ENCODE peak calls at places on chromosome 17, in nine cellular contexts. R is GM10248, P is fibroblast of pulmonary artery, T is astrocyte of the cerebellum, G is psoas muscle, M is stomach, D is lower leg skin, V is breast epithelium, X is mucosa of descending colon. K is an unnamed sample.

GRCh38 chr17:19380551-19381284 is 2.4 kb downstream of the MAPK7 start:
- DNase-seq in R (no peak), P (no peak), T (no peak), G (no peak), M (no peak), D (no peak), V (no peak), X (no peak), K (peak; percentile 26)

GRCh38 chr17:20922128-20922670 is 120.6 kb downstream of the USP22 start:
- DNase-seq in R (no peak), P (peak; percentile 55), T (no peak), G (peak; percentile 21), M (no peak), D (no peak), V (no peak), X (no peak), K (no peak)

GRCh38 chr17:82202981-82203380 is 9.7 kb downstream of the CCDC57 start:
- DNase-seq in R (no peak), P (no peak), T (no peak), G (no peak), M (no peak), D (no peak), V (no peak), X (no peak), K (no peak)

GRCh38 chr17:78414178-78415162 is 36.0 kb downstream of the PGS1 start:
- DNase-seq in R (no peak), P (no peak), T (no peak), G (no peak), M (no peak), D (no peak), V (no peak), X (no peak), K (no peak)

GRCh38 chr17:45287526-45288264 is 25.8 kb upstream of the SPATA32 start:
- DNase-seq in R (no peak), P (no peak), T (no peak), G (no peak), M (no peak), D (no peak), V (no peak), X (no peak), K (no peak)

GRCh38 chr17:48113201-48113676 is 5.7 kb downstream of the SNX11 start:
- DNase-seq in R (peak; percentile 58), P (peak; percentile 70), T (no peak), G (no peak), M (no peak), D (no peak), V (no peak), X (no peak), K (no peak)

GRCh38 chr17:78124081-78124835 is 4.3 kb downstream of the TMC6 start:
- DNase-seq in R (peak; percentile 76), P (no peak), T (no peak), G (no peak), M (no peak), D (no peak), V (no peak), X (peak; percentile 79), K (no peak)

GRCh38 chr17:28335959-28336871 is 654 bp downstream of the TNFAIP1 start:
- DNase-seq in R (no peak), P (peak; percentile 94), T (peak; percentile 93), G (peak; percentile 37), M (peak; percentile 68), D (peak; percentile 51), V (peak; percentile 76), X (peak; percentile 66), K (no peak)

GRCh38 chr17:47785538-47786123 is 36.0 kb downstream of the OSBPL7 start:
- DNase-seq in R (peak; percentile 31), P (peak; percentile 50), T (no peak), G (no peak), M (no peak), D (no peak), V (peak; percentile 9), X (no peak), K (no peak)

GRCh38 chr17:46166692-46167249 is 26.5 kb downstream of the KANSL1 start:
- DNase-seq in R (no peak), P (no peak), T (no peak), G (no peak), M (no peak), D (no peak), V (no peak), X (no peak), K (no peak)

GRCh38 chr17:61361084-61361483 is 38.6 kb upstream of the TBX2 start:
- DNase-seq in R (no peak), P (peak; percentile 88), T (peak; percentile 61), G (no peak), M (no peak), D (no peak), V (no peak), X (no peak), K (no peak)

GRCh38 chr17:49834118-49834743 is 13.6 kb downstream of the TAC4 start:
- DNase-seq in R (no peak), P (no peak), T (no peak), G (no peak), M (no peak), D (no peak), V (no peak), X (no peak), K (no peak)

GRCh38 chr17:50133769-50134099 is 3.8 kb upstream of the SAMD14 start:
- DNase-seq in R (no peak), P (no peak), T (no peak), G (no peak), M (no peak), D (no peak), V (no peak), X (no peak), K (no peak)

GRCh38 chr17:17921192-17922082 is 50.8 kb downstream of the TOM1L2 start:
- DNase-seq in R (no peak), P (peak; percentile 93), T (peak; percentile 94), G (no peak), M (no peak), D (no peak), V (peak; percentile 42), X (no peak), K (no peak)

GRCh38 chr17:49315974-49316570 is 46.0 kb downstream of the ZNF652 start:
- DNase-seq in R (no peak), P (no peak), T (no peak), G (no peak), M (no peak), D (no peak), V (no peak), X (no peak), K (no peak)

GRCh38 chr17:77428020-77428781 is 287.4 kb downstream of the SEC14L1 start:
- DNase-seq in R (no peak), P (no peak), T (no peak), G (peak; percentile 30), M (no peak), D (no peak), V (no peak), X (no peak), K (peak; percentile 38)

DNA sequence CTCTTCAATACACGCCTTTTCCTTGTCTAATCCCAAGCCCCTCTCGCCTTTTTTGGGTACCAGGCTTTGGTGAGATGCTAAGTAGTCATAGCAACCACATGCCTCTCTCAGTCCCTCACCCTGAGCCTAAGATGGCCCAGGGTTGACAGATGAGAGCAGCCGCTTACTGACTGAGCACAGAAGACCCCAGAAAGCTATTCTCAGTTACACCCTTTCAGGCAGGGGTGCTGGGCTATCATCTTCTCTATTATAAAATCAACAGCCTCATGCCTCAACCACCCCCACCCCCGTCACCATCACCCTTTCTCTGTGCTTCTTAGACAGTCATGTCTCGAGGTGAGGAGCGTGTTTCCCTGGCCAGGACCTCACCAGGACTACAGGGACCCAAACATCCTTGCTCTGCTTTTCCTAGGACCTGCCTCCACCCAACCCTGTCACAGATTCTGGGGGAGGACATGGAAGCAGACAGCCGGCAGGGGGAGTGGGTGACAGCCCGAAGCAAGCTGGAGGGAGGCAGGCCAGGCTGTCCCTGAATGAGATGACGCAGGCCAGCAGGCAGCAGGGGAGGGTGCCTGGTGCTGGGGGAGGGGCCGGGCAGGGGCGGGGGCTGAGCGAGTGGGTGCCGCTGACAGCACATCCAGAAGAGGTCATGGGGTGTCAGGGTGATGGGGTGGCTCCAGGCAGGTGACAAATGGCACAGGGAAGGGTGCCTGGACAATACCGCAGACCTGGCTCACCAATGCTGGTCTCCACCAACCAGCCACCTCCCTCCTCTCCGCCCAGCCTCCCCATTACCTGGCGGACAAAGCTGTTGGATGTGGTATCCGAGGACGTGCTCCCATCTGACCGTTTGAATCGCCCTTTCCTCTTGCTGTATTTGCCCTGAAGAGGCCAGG is 3.1 kb downstream of the CACNB1 start:
- DNase-seq in R (no peak), P (peak; percentile 70), T (no peak), G (peak; percentile 91), M (no peak), D (no peak), V (no peak), X (peak; percentile 66), K (peak; percentile 84)
- TF ChIP-seq CTCF in R (no peak), P (peak; percentile 60), T (peak; percentile 53), G (peak; percentile 50), M (no peak), D (no peak), V (no peak), X (no peak), K (no peak)

DNA sequence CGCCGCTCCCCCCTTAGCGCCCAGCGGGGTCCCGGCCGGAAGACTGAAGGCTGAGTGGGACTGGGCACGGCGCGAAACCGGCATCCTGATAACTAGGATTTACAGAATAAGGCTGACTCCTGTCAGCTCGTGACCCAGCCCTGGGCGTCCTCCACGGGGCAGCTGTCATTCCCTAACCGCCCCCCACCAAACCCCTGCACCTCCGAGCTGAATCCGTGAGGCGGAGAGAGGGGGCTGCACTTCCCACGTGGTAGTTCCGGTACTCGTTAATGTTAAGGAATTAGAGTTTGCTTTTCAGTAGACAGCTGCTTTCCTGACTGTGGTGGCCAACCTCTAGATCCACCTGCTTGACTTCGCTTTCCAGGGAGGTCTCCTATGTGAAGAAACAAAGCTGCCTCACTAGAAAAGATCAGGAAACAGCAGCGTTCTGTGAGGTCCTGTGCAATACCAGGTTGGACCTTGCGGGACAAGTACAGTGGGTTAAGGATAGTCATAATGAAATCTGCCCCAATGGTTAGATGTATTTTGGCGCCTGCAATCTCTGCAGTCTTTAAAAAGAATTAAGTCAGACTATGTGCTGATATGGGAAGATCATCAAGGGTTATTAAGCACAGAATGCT is 1.0 kb upstream of the WBP2 start:
- DNase-seq in R (no peak), P (no peak), T (no peak), G (no peak), M (peak; percentile 33), D (no peak), V (no peak), X (no peak), K (no peak)
- TF ChIP-seq CTCF in R (no peak), P (no peak), T (peak; percentile 50), G (no peak), M (no peak), D (no peak), V (no peak), X (no peak), K (no peak)

GRCh38 chr17:13337864-13338371 is 263.8 kb downstream of the HS3ST3A1 start:
- DNase-seq in R (peak; percentile 16), P (peak; percentile 82), T (peak; percentile 78), G (no peak), M (no peak), D (no peak), V (no peak), X (no peak), K (no peak)
- TF ChIP-seq CTCF in R (peak; percentile 59), P (peak; percentile 88), T (peak; percentile 80), G (peak; percentile 58), M (no peak), D (no peak), V (peak; percentile 60), X (peak; percentile 69), K (peak; percentile 71)

GRCh38 chr17:35568561-35568960 is 7.9 kb upstream of the SLFN14 start:
- DNase-seq in R (peak; percentile 26), P (peak; percentile 59), T (no peak), G (no peak), M (no peak), D (no peak), V (no peak), X (no peak), K (no peak)
- TF ChIP-seq CTCF in R (no peak), P (no peak), T (no peak), G (no peak), M (no peak), D (no peak), V (no peak), X (no peak), K (no peak)